ENCODE peak calls at places on chromosomes 5 and 9, in eight cellular contexts. U, C, H, G, D, L, N and P are unnamed samples.
A peak's percentile ranks its signal among the peaks of the same experiment; 100 is the strongest.

GRCh38 chr9:100700689-100701318 is 122.9 kb downstream of the CAVIN4 start:
- DNase-seq in C (no peak), N (no peak), G (no peak), D (peak; percentile 44), L (no peak), U (peak; percentile 65), H (peak; percentile 13), P (no peak)

GRCh38 chr9:88993871-88994819 is 2.9 kb downstream of the S1PR3 start:
- DNase-seq in H (no peak), D (no peak), N (no peak), L (no peak), U (no peak), C (no peak), G (no peak), P (no peak)

GRCh38 chr5:154084255-154084654 is 45.5 kb downstream of the MFAP3 start:
- DNase-seq in N (no peak), D (no peak), G (no peak), U (no peak), C (no peak), L (no peak), H (peak; percentile 15), P (no peak)

GRCh38 chr9:106675780-106676179 is 187.2 kb upstream of the ZNF462 start:
- DNase-seq in C (no peak), H (peak; percentile 22), D (no peak), N (no peak), L (no peak), U (no peak), G (no peak), P (no peak)

GRCh38 chr9:120774719-120775118 is 18.5 kb downstream of the FBXW2 start:
- DNase-seq in H (no peak), U (no peak), G (no peak), L (no peak), D (no peak), C (no peak), N (no peak), P (no peak)

GRCh38 chr5:33901176-33901575 is 9.4 kb upstream of the ADAMTS12 start:
- DNase-seq in C (peak; percentile 72), L (no peak), G (no peak), D (no peak), H (no peak), N (no peak), U (no peak), P (no peak)

GRCh38 chr9:68685770-68686169 is 19.3 kb upstream of the PIP5K1B start:
- DNase-seq in D (no peak), L (peak; percentile 54), C (no peak), N (no peak), H (peak; percentile 15), G (peak; percentile 82), U (peak; percentile 74), P (peak; percentile 61)

GRCh38 chr9:87771251-87772006 is 45.5 kb downstream of the CTSL start:
- DNase-seq in H (no peak), G (no peak), D (no peak), C (no peak), U (no peak), N (no peak), L (no peak), P (no peak)

GRCh38 chr5:41636605-41637004 is 126.2 kb upstream of the PLCXD3 start:
- DNase-seq in U (no peak), D (no peak), G (no peak), L (no peak), C (peak; percentile 12), H (peak; percentile 47), N (no peak), P (no peak)

GRCh38 chr5:124043456-124043855 is 531.5 kb downstream of the CSNK1G3 start:
- DNase-seq in U (no peak), H (no peak), L (no peak), N (no peak), D (no peak), C (no peak), G (no peak), P (no peak)

GRCh38 chr5:79511945-79512493 is 1.9 kb downstream of the HOMER1 start:
- DNase-seq in U (no peak), D (no peak), G (no peak), C (peak; percentile 23), L (no peak), H (no peak), N (no peak), P (no peak)

GRCh38 chr5:161924270-161924669 is 76.3 kb downstream of the GABRA1 start:
- DNase-seq in D (no peak), G (no peak), U (no peak), L (no peak), N (no peak), C (no peak), H (no peak), P (no peak)

GRCh38 chr5:136058972-136059354 is 30.2 kb downstream of the TGFBI start:
- DNase-seq in L (no peak), D (no peak), U (no peak), C (no peak), N (no peak), H (no peak), G (no peak), P (no peak)

GRCh38 chr9:121459513-121459912 is 40.1 kb downstream of the GGTA1 start:
- DNase-seq in C (no peak), N (no peak), D (no peak), U (no peak), H (no peak), L (no peak), G (no peak), P (no peak)

GRCh38 chr9:137305060-137305787 is 3.2 kb upstream of the NRARP start:
- DNase-seq in N (peak; percentile 52), G (peak; percentile 88), H (no peak), U (peak; percentile 95), D (peak; percentile 35), L (no peak), C (peak; percentile 31), P (peak; percentile 49)

GRCh38 chr5:135194573-135195266 is 160.7 kb upstream of the PITX1 start:
- DNase-seq in N (no peak), H (peak; percentile 66), G (no peak), L (no peak), U (no peak), C (peak; percentile 48), D (no peak), P (no peak)

GRCh38 chr5:6856658-6857057 is 143.4 kb downstream of the TENT4A start:
- DNase-seq in C (no peak), L (no peak), N (no peak), D (no peak), H (no peak), G (peak; percentile 24), U (no peak), P (no peak)

GRCh38 chr9:89988458-89988857 is 383.6 kb downstream of the GADD45G start:
- DNase-seq in G (no peak), C (no peak), H (no peak), U (no peak), D (no peak), L (no peak), N (no peak), P (no peak)

GRCh38 chr9:130117816-130118632 is 54.2 kb upstream of the NCS1 start:
- DNase-seq in U (no peak), C (peak; percentile 61), N (no peak), G (no peak), D (no peak), L (no peak), H (peak; percentile 87), P (no peak)

GRCh38 chr9:131395027-131395744 is 1.3 kb downstream of the PRRC2B start:
- DNase-seq in L (no peak), D (no peak), H (peak; percentile 46), C (no peak), N (peak; percentile 63), G (peak; percentile 68), U (peak; percentile 71), P (peak; percentile 91)

GRCh38 chr5:89900346-89900745 is 509.2 kb downstream of the CETN3 start:
- DNase-seq in H (no peak), N (no peak), D (no peak), G (no peak), U (no peak), L (no peak), C (no peak), P (no peak)

GRCh38 chr5:172887735-172888134 is 53.7 kb downstream of the ERGIC1 start:
- DNase-seq in N (no peak), U (no peak), D (no peak), C (peak; percentile 82), G (no peak), H (no peak), L (no peak), P (no peak)

GRCh38 chr5:10702911-10703491 is 58.0 kb downstream of the DAP start:
- DNase-seq in G (no peak), H (peak; percentile 96), D (no peak), C (peak; percentile 49), L (no peak), N (no peak), U (peak; percentile 52), P (no peak)

GRCh38 chr9:129209580-129209979 is 31.5 kb upstream of the IER5L start:
- DNase-seq in U (no peak), D (no peak), L (no peak), C (no peak), N (no peak), H (no peak), G (no peak), P (no peak)

GRCh38 chr5:54443264-54443663 is 12.2 kb upstream of the HSPB3 start:
- DNase-seq in G (no peak), C (peak; percentile 71), L (peak; percentile 7), N (no peak), D (no peak), U (no peak), H (peak; percentile 39), P (no peak)

GRCh38 chr5:102380174-102380573 is 84.1 kb upstream of the SLCO4C1 start:
- DNase-seq in U (no peak), D (no peak), N (no peak), C (no peak), G (no peak), L (no peak), H (no peak), P (no peak)

GRCh38 chr5:138900281-138900965 is 25.3 kb upstream of the LRRTM2 start:
- DNase-seq in N (no peak), G (no peak), H (peak; percentile 85), D (no peak), U (no peak), L (no peak), C (peak; percentile 43), P (no peak)